ENCODE peak calls at places on chromosomes 11 and 22, in seven cellular contexts. One of them, this sample, is unnamed.

GRCh38 chr11:38019072-38019775 is 1421.2 kb upstream of the RAG2 start:
- DNase-seq in WTC11: peak
- DNase-seq in NCI-H187 treated with DMSO at 0.1 percent for 48 hours: no peak
- DNase-seq in occipital lobe: no peak
- DNase-seq in stimulated activated naive CD8-positive, alpha-beta T cell treated with anti-CD3 and anti-CD28 coated beads, Interleukin-15, amount 100 ng/mL, for 72 hours: no peak
- DNase-seq in Calu3: peak
- DNase-seq in MV-4-11: no peak
- DNase-seq in this sample: no peak

GRCh38 chr22:45934659-45935341 is 42.2 kb downstream of the WNT7B start:
- DNase-seq in WTC11: no peak
- DNase-seq in NCI-H187 treated with DMSO at 0.1 percent for 48 hours: no peak
- DNase-seq in occipital lobe: peak
- DNase-seq in stimulated activated naive CD8-positive, alpha-beta T cell treated with anti-CD3 and anti-CD28 coated beads, Interleukin-15, amount 100 ng/mL, for 72 hours: no peak
- DNase-seq in Calu3: peak
- DNase-seq in MV-4-11: no peak
- DNase-seq in this sample: no peak

GRCh38 chr11:32289701-32290100 is 145.6 kb downstream of the WT1 start:
- DNase-seq in WTC11: no peak
- DNase-seq in NCI-H187 treated with DMSO at 0.1 percent for 48 hours: no peak
- DNase-seq in occipital lobe: no peak
- DNase-seq in stimulated activated naive CD8-positive, alpha-beta T cell treated with anti-CD3 and anti-CD28 coated beads, Interleukin-15, amount 100 ng/mL, for 72 hours: no peak
- DNase-seq in Calu3: no peak
- DNase-seq in MV-4-11: no peak
- DNase-seq in this sample: no peak

GRCh38 chr22:46023558-46023981 is 46.6 kb upstream of the WNT7B start:
- DNase-seq in WTC11: peak
- DNase-seq in NCI-H187 treated with DMSO at 0.1 percent for 48 hours: no peak
- DNase-seq in occipital lobe: no peak
- DNase-seq in stimulated activated naive CD8-positive, alpha-beta T cell treated with anti-CD3 and anti-CD28 coated beads, Interleukin-15, amount 100 ng/mL, for 72 hours: no peak
- DNase-seq in Calu3: no peak
- DNase-seq in MV-4-11: no peak
- DNase-seq in this sample: no peak

GRCh38 chr11:128399186-128399585 is 188.2 kb downstream of the ETS1 start:
- DNase-seq in WTC11: no peak
- DNase-seq in NCI-H187 treated with DMSO at 0.1 percent for 48 hours: no peak
- DNase-seq in occipital lobe: no peak
- DNase-seq in stimulated activated naive CD8-positive, alpha-beta T cell treated with anti-CD3 and anti-CD28 coated beads, Interleukin-15, amount 100 ng/mL, for 72 hours: no peak
- DNase-seq in Calu3: no peak
- DNase-seq in MV-4-11: peak
- DNase-seq in this sample: no peak

GRCh38 chr11:124756753-124757227 is 4.7 kb upstream of the VSIG2 start:
- DNase-seq in WTC11: no peak
- DNase-seq in NCI-H187 treated with DMSO at 0.1 percent for 48 hours: no peak
- DNase-seq in occipital lobe: no peak
- DNase-seq in stimulated activated naive CD8-positive, alpha-beta T cell treated with anti-CD3 and anti-CD28 coated beads, Interleukin-15, amount 100 ng/mL, for 72 hours: no peak
- DNase-seq in Calu3: no peak
- DNase-seq in MV-4-11: no peak
- DNase-seq in this sample: no peak

GRCh38 chr22:44522526-44523170 is 24.6 kb upstream of the RTL6 start:
- DNase-seq in WTC11: no peak
- DNase-seq in NCI-H187 treated with DMSO at 0.1 percent for 48 hours: no peak
- DNase-seq in occipital lobe: no peak
- DNase-seq in stimulated activated naive CD8-positive, alpha-beta T cell treated with anti-CD3 and anti-CD28 coated beads, Interleukin-15, amount 100 ng/mL, for 72 hours: no peak
- DNase-seq in Calu3: no peak
- DNase-seq in MV-4-11: no peak
- DNase-seq in this sample: no peak

GRCh38 chr11:27933992-27934829 is 173.7 kb downstream of the KIF18A start:
- DNase-seq in WTC11: peak
- DNase-seq in NCI-H187 treated with DMSO at 0.1 percent for 48 hours: peak
- DNase-seq in occipital lobe: no peak
- DNase-seq in stimulated activated naive CD8-positive, alpha-beta T cell treated with anti-CD3 and anti-CD28 coated beads, Interleukin-15, amount 100 ng/mL, for 72 hours: no peak
- DNase-seq in Calu3: peak
- DNase-seq in MV-4-11: no peak
- DNase-seq in this sample: no peak

GRCh38 chr11:68996376-68997123 is 15.8 kb upstream of the MRGPRD start:
- DNase-seq in WTC11: peak
- DNase-seq in NCI-H187 treated with DMSO at 0.1 percent for 48 hours: no peak
- DNase-seq in occipital lobe: no peak
- DNase-seq in stimulated activated naive CD8-positive, alpha-beta T cell treated with anti-CD3 and anti-CD28 coated beads, Interleukin-15, amount 100 ng/mL, for 72 hours: no peak
- DNase-seq in Calu3: no peak
- DNase-seq in MV-4-11: no peak
- DNase-seq in this sample: no peak

GRCh38 chr11:87301785-87302540 is 264.2 kb downstream of the TMEM135 start:
- DNase-seq in WTC11: no peak
- DNase-seq in NCI-H187 treated with DMSO at 0.1 percent for 48 hours: no peak
- DNase-seq in occipital lobe: no peak
- DNase-seq in stimulated activated naive CD8-positive, alpha-beta T cell treated with anti-CD3 and anti-CD28 coated beads, Interleukin-15, amount 100 ng/mL, for 72 hours: no peak
- DNase-seq in Calu3: no peak
- DNase-seq in MV-4-11: no peak
- DNase-seq in this sample: no peak

GRCh38 chr11:35714882-35715612 is 52.5 kb downstream of the TRIM44 start:
- DNase-seq in WTC11: no peak
- DNase-seq in NCI-H187 treated with DMSO at 0.1 percent for 48 hours: no peak
- DNase-seq in occipital lobe: no peak
- DNase-seq in stimulated activated naive CD8-positive, alpha-beta T cell treated with anti-CD3 and anti-CD28 coated beads, Interleukin-15, amount 100 ng/mL, for 72 hours: no peak
- DNase-seq in Calu3: no peak
- DNase-seq in MV-4-11: no peak
- DNase-seq in this sample: no peak

GRCh38 chr11:73478737-73479347 is 102.6 kb downstream of the RELT start:
- DNase-seq in WTC11: peak
- DNase-seq in NCI-H187 treated with DMSO at 0.1 percent for 48 hours: no peak
- DNase-seq in occipital lobe: no peak
- DNase-seq in stimulated activated naive CD8-positive, alpha-beta T cell treated with anti-CD3 and anti-CD28 coated beads, Interleukin-15, amount 100 ng/mL, for 72 hours: no peak
- DNase-seq in Calu3: peak
- DNase-seq in MV-4-11: peak
- DNase-seq in this sample: no peak

GRCh38 chr11:124669193-124669592 is 4.3 kb downstream of the SIAE start:
- DNase-seq in WTC11: peak
- DNase-seq in NCI-H187 treated with DMSO at 0.1 percent for 48 hours: peak
- DNase-seq in occipital lobe: no peak
- DNase-seq in stimulated activated naive CD8-positive, alpha-beta T cell treated with anti-CD3 and anti-CD28 coated beads, Interleukin-15, amount 100 ng/mL, for 72 hours: peak
- DNase-seq in Calu3: peak
- DNase-seq in MV-4-11: peak
- DNase-seq in this sample: no peak

GRCh38 chr11:107157809-107158187 is 139.5 kb upstream of the GUCY1A2 start:
- DNase-seq in WTC11: no peak
- DNase-seq in NCI-H187 treated with DMSO at 0.1 percent for 48 hours: no peak
- DNase-seq in occipital lobe: no peak
- DNase-seq in stimulated activated naive CD8-positive, alpha-beta T cell treated with anti-CD3 and anti-CD28 coated beads, Interleukin-15, amount 100 ng/mL, for 72 hours: no peak
- DNase-seq in Calu3: no peak
- DNase-seq in MV-4-11: no peak
- DNase-seq in this sample: no peak

GRCh38 chr11:19689281-19689975 is 23.2 kb upstream of the NAV2 start:
- DNase-seq in WTC11: no peak
- DNase-seq in NCI-H187 treated with DMSO at 0.1 percent for 48 hours: no peak
- DNase-seq in occipital lobe: no peak
- DNase-seq in stimulated activated naive CD8-positive, alpha-beta T cell treated with anti-CD3 and anti-CD28 coated beads, Interleukin-15, amount 100 ng/mL, for 72 hours: no peak
- DNase-seq in Calu3: no peak
- DNase-seq in MV-4-11: no peak
- DNase-seq in this sample: no peak

GRCh38 chr22:40178417-40179409 is 988 bp downstream of the TNRC6B start:
- DNase-seq in WTC11: no peak
- DNase-seq in NCI-H187 treated with DMSO at 0.1 percent for 48 hours: no peak
- DNase-seq in occipital lobe: no peak
- DNase-seq in stimulated activated naive CD8-positive, alpha-beta T cell treated with anti-CD3 and anti-CD28 coated beads, Interleukin-15, amount 100 ng/mL, for 72 hours: peak
- DNase-seq in Calu3: no peak
- DNase-seq in MV-4-11: peak
- DNase-seq in this sample: peak

GRCh38 chr11:101583180-101584128 is at the start of gene TRPC6:
- DNase-seq in WTC11: peak
- DNase-seq in NCI-H187 treated with DMSO at 0.1 percent for 48 hours: no peak
- DNase-seq in occipital lobe: no peak
- DNase-seq in stimulated activated naive CD8-positive, alpha-beta T cell treated with anti-CD3 and anti-CD28 coated beads, Interleukin-15, amount 100 ng/mL, for 72 hours: no peak
- DNase-seq in Calu3: no peak
- DNase-seq in MV-4-11: no peak
- DNase-seq in this sample: no peak

GRCh38 chr22:23206915-23207314 is 26.6 kb downstream of the BCR start:
- DNase-seq in WTC11: no peak
- DNase-seq in NCI-H187 treated with DMSO at 0.1 percent for 48 hours: no peak
- DNase-seq in occipital lobe: no peak
- DNase-seq in stimulated activated naive CD8-positive, alpha-beta T cell treated with anti-CD3 and anti-CD28 coated beads, Interleukin-15, amount 100 ng/mL, for 72 hours: no peak
- DNase-seq in Calu3: no peak
- DNase-seq in MV-4-11: no peak
- DNase-seq in this sample: no peak

GRCh38 chr11:76716268-76716667 is 45.7 kb upstream of the LRRC32 start:
- DNase-seq in WTC11: no peak
- DNase-seq in NCI-H187 treated with DMSO at 0.1 percent for 48 hours: no peak
- DNase-seq in occipital lobe: no peak
- DNase-seq in stimulated activated naive CD8-positive, alpha-beta T cell treated with anti-CD3 and anti-CD28 coated beads, Interleukin-15, amount 100 ng/mL, for 72 hours: no peak
- DNase-seq in Calu3: no peak
- DNase-seq in MV-4-11: no peak
- DNase-seq in this sample: no peak

GRCh38 chr22:38820021-38820420 is 23.8 kb downstream of the NPTXR start:
- DNase-seq in WTC11: no peak
- DNase-seq in NCI-H187 treated with DMSO at 0.1 percent for 48 hours: no peak
- DNase-seq in occipital lobe: no peak
- DNase-seq in stimulated activated naive CD8-positive, alpha-beta T cell treated with anti-CD3 and anti-CD28 coated beads, Interleukin-15, amount 100 ng/mL, for 72 hours: no peak
- DNase-seq in Calu3: no peak
- DNase-seq in MV-4-11: no peak
- DNase-seq in this sample: no peak

GRCh38 chr11:93861808-93862207 is 11.4 kb upstream of the VSTM5 start:
- DNase-seq in WTC11: no peak
- DNase-seq in NCI-H187 treated with DMSO at 0.1 percent for 48 hours: no peak
- DNase-seq in occipital lobe: no peak
- DNase-seq in stimulated activated naive CD8-positive, alpha-beta T cell treated with anti-CD3 and anti-CD28 coated beads, Interleukin-15, amount 100 ng/mL, for 72 hours: no peak
- DNase-seq in Calu3: no peak
- DNase-seq in MV-4-11: no peak
- DNase-seq in this sample: no peak

GRCh38 chr22:36384766-36385400 is 2.9 kb downstream of the MYH9 start:
- DNase-seq in WTC11: peak
- DNase-seq in NCI-H187 treated with DMSO at 0.1 percent for 48 hours: no peak
- DNase-seq in occipital lobe: no peak
- DNase-seq in stimulated activated naive CD8-positive, alpha-beta T cell treated with anti-CD3 and anti-CD28 coated beads, Interleukin-15, amount 100 ng/mL, for 72 hours: no peak
- DNase-seq in Calu3: no peak
- DNase-seq in MV-4-11: peak
- DNase-seq in this sample: peak

GRCh38 chr11:102924851-102925380 is 30.6 kb downstream of the MMP13 start:
- DNase-seq in WTC11: no peak
- DNase-seq in NCI-H187 treated with DMSO at 0.1 percent for 48 hours: no peak
- DNase-seq in occipital lobe: no peak
- DNase-seq in stimulated activated naive CD8-positive, alpha-beta T cell treated with anti-CD3 and anti-CD28 coated beads, Interleukin-15, amount 100 ng/mL, for 72 hours: no peak
- DNase-seq in Calu3: no peak
- DNase-seq in MV-4-11: peak
- DNase-seq in this sample: no peak

GRCh38 chr11:125167292-125167953 is 2.9 kb downstream of the PKNOX2 start:
- DNase-seq in WTC11: peak
- DNase-seq in NCI-H187 treated with DMSO at 0.1 percent for 48 hours: no peak
- DNase-seq in occipital lobe: no peak
- DNase-seq in stimulated activated naive CD8-positive, alpha-beta T cell treated with anti-CD3 and anti-CD28 coated beads, Interleukin-15, amount 100 ng/mL, for 72 hours: no peak
- DNase-seq in Calu3: no peak
- DNase-seq in MV-4-11: no peak
- DNase-seq in this sample: no peak

GRCh38 chr11:3660960-3661359 is 10.2 kb downstream of the CHRNA10 start:
- DNase-seq in WTC11: no peak
- DNase-seq in NCI-H187 treated with DMSO at 0.1 percent for 48 hours: no peak
- DNase-seq in occipital lobe: no peak
- DNase-seq in stimulated activated naive CD8-positive, alpha-beta T cell treated with anti-CD3 and anti-CD28 coated beads, Interleukin-15, amount 100 ng/mL, for 72 hours: no peak
- DNase-seq in Calu3: no peak
- DNase-seq in MV-4-11: no peak
- DNase-seq in this sample: no peak

GRCh38 chr11:8249482-8249881 is 14.2 kb downstream of the LMO1 start:
- DNase-seq in WTC11: peak
- DNase-seq in NCI-H187 treated with DMSO at 0.1 percent for 48 hours: no peak
- DNase-seq in occipital lobe: no peak
- DNase-seq in stimulated activated naive CD8-positive, alpha-beta T cell treated with anti-CD3 and anti-CD28 coated beads, Interleukin-15, amount 100 ng/mL, for 72 hours: no peak
- DNase-seq in Calu3: no peak
- DNase-seq in MV-4-11: no peak
- DNase-seq in this sample: no peak

GRCh38 chr11:57376095-57376812 is 4.7 kb downstream of the PRG3 start:
- DNase-seq in WTC11: no peak
- DNase-seq in NCI-H187 treated with DMSO at 0.1 percent for 48 hours: no peak
- DNase-seq in occipital lobe: no peak
- DNase-seq in stimulated activated naive CD8-positive, alpha-beta T cell treated with anti-CD3 and anti-CD28 coated beads, Interleukin-15, amount 100 ng/mL, for 72 hours: no peak
- DNase-seq in Calu3: no peak
- DNase-seq in MV-4-11: no peak
- DNase-seq in this sample: no peak

GRCh38 chr11:101914349-101914736 is 467 bp upstream of the CEP126 start:
- DNase-seq in WTC11: no peak
- DNase-seq in NCI-H187 treated with DMSO at 0.1 percent for 48 hours: no peak
- DNase-seq in occipital lobe: no peak
- DNase-seq in stimulated activated naive CD8-positive, alpha-beta T cell treated with anti-CD3 and anti-CD28 coated beads, Interleukin-15, amount 100 ng/mL, for 72 hours: no peak
- DNase-seq in Calu3: no peak
- DNase-seq in MV-4-11: no peak
- DNase-seq in this sample: no peak

GRCh38 chr22:33539902-33540751 is 380.1 kb downstream of the LARGE1 start:
- DNase-seq in WTC11: no peak
- DNase-seq in NCI-H187 treated with DMSO at 0.1 percent for 48 hours: no peak
- DNase-seq in occipital lobe: no peak
- DNase-seq in stimulated activated naive CD8-positive, alpha-beta T cell treated with anti-CD3 and anti-CD28 coated beads, Interleukin-15, amount 100 ng/mL, for 72 hours: no peak
- DNase-seq in Calu3: peak
- DNase-seq in MV-4-11: no peak
- DNase-seq in this sample: no peak

GRCh38 chr11:58914821-58915543 is 24.3 kb upstream of the GLYATL1 start:
- DNase-seq in WTC11: no peak
- DNase-seq in NCI-H187 treated with DMSO at 0.1 percent for 48 hours: no peak
- DNase-seq in occipital lobe: no peak
- DNase-seq in stimulated activated naive CD8-positive, alpha-beta T cell treated with anti-CD3 and anti-CD28 coated beads, Interleukin-15, amount 100 ng/mL, for 72 hours: no peak
- DNase-seq in Calu3: no peak
- DNase-seq in MV-4-11: no peak
- DNase-seq in this sample: no peak

GRCh38 chr11:122197055-122197987 is 81.3 kb upstream of the BLID start:
- DNase-seq in WTC11: no peak
- DNase-seq in NCI-H187 treated with DMSO at 0.1 percent for 48 hours: no peak
- DNase-seq in occipital lobe: no peak
- DNase-seq in stimulated activated naive CD8-positive, alpha-beta T cell treated with anti-CD3 and anti-CD28 coated beads, Interleukin-15, amount 100 ng/mL, for 72 hours: no peak
- DNase-seq in Calu3: peak
- DNase-seq in MV-4-11: peak
- DNase-seq in this sample: no peak

GRCh38 chr11:68321293-68322030 is 9.1 kb downstream of the LRP5 start:
- DNase-seq in WTC11: no peak
- DNase-seq in NCI-H187 treated with DMSO at 0.1 percent for 48 hours: no peak
- DNase-seq in occipital lobe: no peak
- DNase-seq in stimulated activated naive CD8-positive, alpha-beta T cell treated with anti-CD3 and anti-CD28 coated beads, Interleukin-15, amount 100 ng/mL, for 72 hours: no peak
- DNase-seq in Calu3: no peak
- DNase-seq in MV-4-11: no peak
- DNase-seq in this sample: no peak

GRCh38 chr22:19035474-19036228 is 86.6 kb downstream of the DGCR2 start:
- DNase-seq in WTC11: peak
- DNase-seq in NCI-H187 treated with DMSO at 0.1 percent for 48 hours: no peak
- DNase-seq in occipital lobe: no peak
- DNase-seq in stimulated activated naive CD8-positive, alpha-beta T cell treated with anti-CD3 and anti-CD28 coated beads, Interleukin-15, amount 100 ng/mL, for 72 hours: no peak
- DNase-seq in Calu3: no peak
- DNase-seq in MV-4-11: no peak
- DNase-seq in this sample: no peak

GRCh38 chr11:68706237-68706636 is 21.9 kb downstream of the GAL start:
- DNase-seq in WTC11: peak
- DNase-seq in NCI-H187 treated with DMSO at 0.1 percent for 48 hours: no peak
- DNase-seq in occipital lobe: no peak
- DNase-seq in stimulated activated naive CD8-positive, alpha-beta T cell treated with anti-CD3 and anti-CD28 coated beads, Interleukin-15, amount 100 ng/mL, for 72 hours: no peak
- DNase-seq in Calu3: no peak
- DNase-seq in MV-4-11: no peak
- DNase-seq in this sample: no peak

GRCh38 chr11:130915556-130916237 is 582 bp downstream of the SNX19 start:
- DNase-seq in WTC11: no peak
- DNase-seq in NCI-H187 treated with DMSO at 0.1 percent for 48 hours: no peak
- DNase-seq in occipital lobe: no peak
- DNase-seq in stimulated activated naive CD8-positive, alpha-beta T cell treated with anti-CD3 and anti-CD28 coated beads, Interleukin-15, amount 100 ng/mL, for 72 hours: no peak
- DNase-seq in Calu3: no peak
- DNase-seq in MV-4-11: no peak
- DNase-seq in this sample: no peak

GRCh38 chr11:64765841-64766682 is 6.3 kb upstream of the PYGM start:
- DNase-seq in WTC11: no peak
- DNase-seq in NCI-H187 treated with DMSO at 0.1 percent for 48 hours: no peak
- DNase-seq in occipital lobe: no peak
- DNase-seq in stimulated activated naive CD8-positive, alpha-beta T cell treated with anti-CD3 and anti-CD28 coated beads, Interleukin-15, amount 100 ng/mL, for 72 hours: no peak
- DNase-seq in Calu3: no peak
- DNase-seq in MV-4-11: no peak
- DNase-seq in this sample: peak

GRCh38 chr11:63620928-63621539 is 6.8 kb upstream of the PLAAT3 start:
- DNase-seq in WTC11: no peak
- DNase-seq in NCI-H187 treated with DMSO at 0.1 percent for 48 hours: no peak
- DNase-seq in occipital lobe: no peak
- DNase-seq in stimulated activated naive CD8-positive, alpha-beta T cell treated with anti-CD3 and anti-CD28 coated beads, Interleukin-15, amount 100 ng/mL, for 72 hours: no peak
- DNase-seq in Calu3: no peak
- DNase-seq in MV-4-11: peak
- DNase-seq in this sample: no peak

GRCh38 chr11:69419662-69420061 is 61.8 kb upstream of the LINC01488 start:
- DNase-seq in WTC11: no peak
- DNase-seq in NCI-H187 treated with DMSO at 0.1 percent for 48 hours: no peak
- DNase-seq in occipital lobe: no peak
- DNase-seq in stimulated activated naive CD8-positive, alpha-beta T cell treated with anti-CD3 and anti-CD28 coated beads, Interleukin-15, amount 100 ng/mL, for 72 hours: no peak
- DNase-seq in Calu3: no peak
- DNase-seq in MV-4-11: no peak
- DNase-seq in this sample: no peak